ENCODE peak calls at places on chromosomes 4 and X, in eight cellular contexts. One of them, this sample, is unnamed.

GRCh38 chr4:109730294-109731051 is 603 bp upstream of the PLA2G12A start:
- DNase-seq in ovary: peak
- DNase-seq in CD8-positive, alpha-beta T cell: no peak
- DNase-seq in cardiac muscle cell: peak
- DNase-seq in ascending aorta: peak
- DNase-seq in endodermal cell: no peak
- DNase-seq in neural progenitor cell: peak
- DNase-seq in stomach: peak
- DNase-seq in this sample: no peak

GRCh38 chrX:134010690-134011089 is 25.3 kb upstream of the GPC3 start:
- DNase-seq in cardiac muscle cell: no peak
- DNase-seq in ovary: no peak
- DNase-seq in neural progenitor cell: no peak
- DNase-seq in stomach: no peak
- DNase-seq in endodermal cell: no peak
- DNase-seq in ascending aorta: no peak
- DNase-seq in CD8-positive, alpha-beta T cell: no peak
- DNase-seq in this sample: no peak

GRCh38 chrX:97452283-97452682 is 568.6 kb downstream of the RPA4 start:
- DNase-seq in stomach: no peak
- DNase-seq in cardiac muscle cell: no peak
- DNase-seq in neural progenitor cell: no peak
- DNase-seq in ovary: no peak
- DNase-seq in CD8-positive, alpha-beta T cell: no peak
- DNase-seq in endodermal cell: no peak
- DNase-seq in ascending aorta: no peak
- DNase-seq in this sample: no peak

GRCh38 chrX:140034916-140035315 is 69.6 kb upstream of the CXorf66 start:
- DNase-seq in endodermal cell: no peak
- DNase-seq in ovary: no peak
- DNase-seq in neural progenitor cell: peak
- DNase-seq in cardiac muscle cell: peak
- DNase-seq in CD8-positive, alpha-beta T cell: no peak
- DNase-seq in ascending aorta: no peak
- DNase-seq in stomach: no peak
- DNase-seq in this sample: no peak

GRCh38 chr4:185219551-185220344 is 10.3 kb downstream of the SNX25 start:
- DNase-seq in neural progenitor cell: no peak
- DNase-seq in endodermal cell: no peak
- DNase-seq in ovary: peak
- DNase-seq in cardiac muscle cell: no peak
- DNase-seq in stomach: no peak
- DNase-seq in CD8-positive, alpha-beta T cell: no peak
- DNase-seq in ascending aorta: no peak
- DNase-seq in this sample: no peak

GRCh38 chr4:176790398-176790797 is 2.3 kb downstream of the VEGFC start:
- DNase-seq in CD8-positive, alpha-beta T cell: no peak
- DNase-seq in endodermal cell: no peak
- DNase-seq in cardiac muscle cell: no peak
- DNase-seq in stomach: no peak
- DNase-seq in neural progenitor cell: no peak
- DNase-seq in ovary: no peak
- DNase-seq in ascending aorta: no peak
- DNase-seq in this sample: no peak

GRCh38 chr4:105666693-105667092 is 41.8 kb downstream of the INTS12 start:
- DNase-seq in neural progenitor cell: peak
- DNase-seq in endodermal cell: no peak
- DNase-seq in ovary: no peak
- DNase-seq in CD8-positive, alpha-beta T cell: no peak
- DNase-seq in ascending aorta: no peak
- DNase-seq in cardiac muscle cell: peak
- DNase-seq in stomach: no peak
- DNase-seq in this sample: no peak

GRCh38 chr4:153143527-153144348 is 60.5 kb upstream of the TRIM2 start:
- DNase-seq in endodermal cell: no peak
- DNase-seq in cardiac muscle cell: peak
- DNase-seq in CD8-positive, alpha-beta T cell: no peak
- DNase-seq in stomach: peak
- DNase-seq in ovary: no peak
- DNase-seq in neural progenitor cell: no peak
- DNase-seq in ascending aorta: no peak
- DNase-seq in this sample: no peak

GRCh38 chr4:142411993-142412392 is 434.1 kb downstream of the INPP4B start:
- DNase-seq in neural progenitor cell: no peak
- DNase-seq in stomach: no peak
- DNase-seq in ovary: no peak
- DNase-seq in cardiac muscle cell: no peak
- DNase-seq in CD8-positive, alpha-beta T cell: no peak
- DNase-seq in endodermal cell: no peak
- DNase-seq in ascending aorta: no peak
- DNase-seq in this sample: no peak

GRCh38 chr4:184386271-184386781 is 88.0 kb downstream of the IRF2 start:
- DNase-seq in ovary: no peak
- DNase-seq in ascending aorta: no peak
- DNase-seq in neural progenitor cell: no peak
- DNase-seq in stomach: peak
- DNase-seq in endodermal cell: peak
- DNase-seq in cardiac muscle cell: no peak
- DNase-seq in CD8-positive, alpha-beta T cell: no peak
- DNase-seq in this sample: no peak

GRCh38 chr4:67550491-67551256 is 5.4 kb upstream of the CENPC start:
- DNase-seq in CD8-positive, alpha-beta T cell: no peak
- DNase-seq in neural progenitor cell: no peak
- DNase-seq in ovary: no peak
- DNase-seq in cardiac muscle cell: no peak
- DNase-seq in endodermal cell: no peak
- DNase-seq in stomach: no peak
- DNase-seq in ascending aorta: no peak
- DNase-seq in this sample: no peak

GRCh38 chrX:39726810-39727209 is 370.9 kb downstream of the BCOR start:
- DNase-seq in stomach: no peak
- DNase-seq in CD8-positive, alpha-beta T cell: no peak
- DNase-seq in endodermal cell: no peak
- DNase-seq in cardiac muscle cell: no peak
- DNase-seq in ascending aorta: no peak
- DNase-seq in ovary: no peak
- DNase-seq in neural progenitor cell: no peak
- DNase-seq in this sample: no peak

GRCh38 chr4:140096921-140097320 is 57.1 kb downstream of the MAML3 start:
- DNase-seq in ascending aorta: no peak
- DNase-seq in ovary: no peak
- DNase-seq in neural progenitor cell: no peak
- DNase-seq in stomach: no peak
- DNase-seq in endodermal cell: no peak
- DNase-seq in cardiac muscle cell: no peak
- DNase-seq in CD8-positive, alpha-beta T cell: no peak
- DNase-seq in this sample: no peak

GRCh38 chr4:67204441-67204840 is 340.9 kb downstream of the CENPC start:
- DNase-seq in cardiac muscle cell: no peak
- DNase-seq in CD8-positive, alpha-beta T cell: no peak
- DNase-seq in stomach: no peak
- DNase-seq in ascending aorta: no peak
- DNase-seq in endodermal cell: no peak
- DNase-seq in neural progenitor cell: no peak
- DNase-seq in ovary: no peak
- DNase-seq in this sample: no peak

GRCh38 chrX:47748576-47748975 is 88.1 kb upstream of the ZNF81 start:
- DNase-seq in ascending aorta: no peak
- DNase-seq in CD8-positive, alpha-beta T cell: no peak
- DNase-seq in ovary: no peak
- DNase-seq in neural progenitor cell: no peak
- DNase-seq in endodermal cell: no peak
- DNase-seq in stomach: no peak
- DNase-seq in cardiac muscle cell: no peak
- DNase-seq in this sample: no peak

GRCh38 chr4:38075370-38076152 is 115.4 kb downstream of the PTTG2 start:
- DNase-seq in CD8-positive, alpha-beta T cell: no peak
- DNase-seq in stomach: no peak
- DNase-seq in ascending aorta: no peak
- DNase-seq in ovary: no peak
- DNase-seq in endodermal cell: no peak
- DNase-seq in cardiac muscle cell: no peak
- DNase-seq in neural progenitor cell: no peak
- DNase-seq in this sample: no peak

GRCh38 chr4:168409089-168409801 is 71.0 kb downstream of the DDX60L start:
- DNase-seq in neural progenitor cell: no peak
- DNase-seq in cardiac muscle cell: no peak
- DNase-seq in stomach: no peak
- DNase-seq in ovary: no peak
- DNase-seq in endodermal cell: no peak
- DNase-seq in CD8-positive, alpha-beta T cell: no peak
- DNase-seq in ascending aorta: no peak
- DNase-seq in this sample: no peak

GRCh38 chr4:27198971-27199370 is 338.3 kb downstream of the STIM2 start:
- DNase-seq in ascending aorta: no peak
- DNase-seq in endodermal cell: no peak
- DNase-seq in CD8-positive, alpha-beta T cell: no peak
- DNase-seq in neural progenitor cell: no peak
- DNase-seq in stomach: no peak
- DNase-seq in cardiac muscle cell: no peak
- DNase-seq in ovary: no peak
- DNase-seq in this sample: no peak

GRCh38 chr4:118811008-118811764 is 24.7 kb downstream of the SEC24D start:
- DNase-seq in stomach: no peak
- DNase-seq in CD8-positive, alpha-beta T cell: no peak
- DNase-seq in cardiac muscle cell: no peak
- DNase-seq in ascending aorta: no peak
- DNase-seq in ovary: no peak
- DNase-seq in neural progenitor cell: no peak
- DNase-seq in endodermal cell: no peak
- DNase-seq in this sample: no peak

GRCh38 chr4:86484241-86484640 is 109.9 kb upstream of the PTPN13 start:
- DNase-seq in neural progenitor cell: no peak
- DNase-seq in cardiac muscle cell: no peak
- DNase-seq in ovary: no peak
- DNase-seq in stomach: no peak
- DNase-seq in CD8-positive, alpha-beta T cell: no peak
- DNase-seq in endodermal cell: no peak
- DNase-seq in ascending aorta: no peak
- DNase-seq in this sample: no peak

GRCh38 chrX:8749697-8750096 is 17.8 kb upstream of the ANOS1 start:
- DNase-seq in cardiac muscle cell: no peak
- DNase-seq in neural progenitor cell: no peak
- DNase-seq in endodermal cell: no peak
- DNase-seq in ovary: no peak
- DNase-seq in ascending aorta: no peak
- DNase-seq in stomach: no peak
- DNase-seq in CD8-positive, alpha-beta T cell: no peak
- DNase-seq in this sample: no peak

GRCh38 chrX:8743126-8743732 is 11.3 kb upstream of the ANOS1 start:
- DNase-seq in stomach: peak
- DNase-seq in neural progenitor cell: peak
- DNase-seq in CD8-positive, alpha-beta T cell: peak
- DNase-seq in ovary: peak
- DNase-seq in cardiac muscle cell: peak
- DNase-seq in ascending aorta: no peak
- DNase-seq in endodermal cell: peak
- DNase-seq in this sample: peak

GRCh38 chrX:8748855-8749254 is 16.9 kb upstream of the ANOS1 start:
- DNase-seq in ascending aorta: no peak
- DNase-seq in CD8-positive, alpha-beta T cell: no peak
- DNase-seq in neural progenitor cell: peak
- DNase-seq in ovary: no peak
- DNase-seq in stomach: no peak
- DNase-seq in cardiac muscle cell: peak
- DNase-seq in endodermal cell: peak
- DNase-seq in this sample: no peak
- H3K27ac ChIP-seq in ascending aorta: no peak
- H3K27ac ChIP-seq in CD8-positive, alpha-beta T cell: no peak
- H3K27ac ChIP-seq in neural progenitor cell: no peak
- H3K27ac ChIP-seq in ovary: no peak
- H3K27ac ChIP-seq in stomach: no peak
- H3K27ac ChIP-seq in cardiac muscle cell: no peak
- H3K27ac ChIP-seq in endodermal cell: no peak
- H3K27ac ChIP-seq in this sample: no peak

DNA sequence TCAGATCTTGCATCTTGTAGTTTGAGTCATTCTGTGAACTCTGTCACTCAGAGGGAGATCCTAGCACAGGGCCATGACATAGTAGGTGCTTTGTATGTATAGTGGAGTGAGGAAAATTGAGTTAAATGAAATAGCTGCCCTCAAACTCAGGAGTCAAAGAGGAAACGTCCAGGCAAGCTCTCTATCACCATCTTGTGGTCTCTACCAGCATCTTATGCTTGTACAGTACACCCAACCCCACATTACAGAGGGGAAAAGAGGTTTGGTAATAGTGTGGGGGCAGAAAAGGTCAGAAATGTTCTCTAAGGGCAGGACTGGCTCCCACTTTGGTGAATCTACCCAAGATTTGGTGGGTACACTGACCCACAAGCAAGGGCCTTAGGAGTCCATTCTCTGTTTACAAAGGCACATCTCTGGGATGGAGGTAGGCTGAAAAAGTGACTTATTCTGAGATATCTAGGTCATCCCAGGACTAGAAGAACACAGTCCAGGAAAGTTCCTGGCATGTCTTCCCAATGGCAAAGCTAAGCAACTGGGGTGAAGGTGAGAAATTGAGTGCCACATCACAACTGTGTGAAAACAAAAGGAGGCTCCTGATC is 131.8 kb downstream of the OR13H1 start:
- DNase-seq in cardiac muscle cell: peak
- DNase-seq in stomach: no peak
- DNase-seq in CD8-positive, alpha-beta T cell: no peak
- DNase-seq in ovary: no peak
- DNase-seq in neural progenitor cell: peak
- DNase-seq in endodermal cell: peak
- DNase-seq in ascending aorta: no peak
- DNase-seq in this sample: no peak
- TF ChIP-seq CTCF in cardiac muscle cell: peak
- TF ChIP-seq CTCF in stomach: no peak
- TF ChIP-seq CTCF in CD8-positive, alpha-beta T cell: no peak
- TF ChIP-seq CTCF in ovary: no peak
- TF ChIP-seq CTCF in neural progenitor cell: peak
- TF ChIP-seq CTCF in endodermal cell: peak
- TF ChIP-seq CTCF in ascending aorta: no peak
- TF ChIP-seq CTCF in this sample: no peak

DNA sequence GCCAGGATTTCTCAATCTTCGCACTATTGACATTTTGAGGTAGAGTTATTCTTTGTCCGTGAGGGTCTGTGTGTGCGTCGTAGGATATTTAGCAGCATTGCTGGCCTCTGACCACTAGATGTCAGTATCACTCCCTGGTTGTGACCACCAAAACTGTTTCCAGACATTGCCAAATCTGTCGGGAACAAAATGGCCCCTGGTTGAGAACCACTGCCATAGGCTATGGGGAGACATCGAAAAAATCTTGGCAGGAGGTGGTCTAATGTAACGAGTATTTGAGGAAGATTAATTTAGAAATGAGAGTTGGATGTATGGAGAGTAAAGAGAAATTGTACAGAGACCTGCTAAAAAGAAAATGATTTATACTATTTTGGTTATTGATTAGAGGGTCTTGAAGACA is 108.4 kb downstream of the DOCK11 start:
- DNase-seq in stomach: peak
- DNase-seq in endodermal cell: peak
- DNase-seq in neural progenitor cell: peak
- DNase-seq in ovary: peak
- DNase-seq in CD8-positive, alpha-beta T cell: peak
- DNase-seq in ascending aorta: no peak
- DNase-seq in cardiac muscle cell: peak
- DNase-seq in this sample: peak
- H3K27ac ChIP-seq in stomach: peak
- H3K27ac ChIP-seq in endodermal cell: no peak
- H3K27ac ChIP-seq in neural progenitor cell: no peak
- H3K27ac ChIP-seq in ovary: no peak
- H3K27ac ChIP-seq in CD8-positive, alpha-beta T cell: no peak
- H3K27ac ChIP-seq in ascending aorta: peak
- H3K27ac ChIP-seq in cardiac muscle cell: no peak
- H3K27ac ChIP-seq in this sample: no peak

GRCh38 chrX:19912-20571 is 261.1 kb upstream of the PLCXD1 start:
- DNase-seq in ascending aorta: no peak
- DNase-seq in cardiac muscle cell: no peak
- DNase-seq in neural progenitor cell: peak
- DNase-seq in stomach: no peak
- DNase-seq in CD8-positive, alpha-beta T cell: peak
- DNase-seq in ovary: no peak
- DNase-seq in endodermal cell: peak
- DNase-seq in this sample: peak
- TF ChIP-seq CTCF in ascending aorta: no peak
- TF ChIP-seq CTCF in cardiac muscle cell: no peak
- TF ChIP-seq CTCF in neural progenitor cell: peak
- TF ChIP-seq CTCF in stomach: no peak
- TF ChIP-seq CTCF in CD8-positive, alpha-beta T cell: no peak
- TF ChIP-seq CTCF in ovary: no peak
- TF ChIP-seq CTCF in endodermal cell: peak
- TF ChIP-seq CTCF in this sample: no peak